ENCODE peak calls at places on chromosomes 7 and 10, in four cellular contexts. V, H, S and O are unnamed samples.

GRCh38 chr10:126957111-126957510 is 51.9 kb downstream of the DOCK1 start:
- DNase-seq in H (no peak), S (no peak), V (no peak), O (no peak)

GRCh38 chr10:62048919-62049636 is 147.6 kb downstream of the ARID5B start:
- DNase-seq in H (no peak), S (peak; percentile 48), V (peak; percentile 68), O (no peak)

GRCh38 chr10:8618834-8619233 is 564.3 kb downstream of the GATA3 start:
- DNase-seq in S (no peak), V (no peak), H (no peak), O (no peak)

GRCh38 chr7:157279973-157280841 is 56.6 kb upstream of the DNAJB6 start:
- DNase-seq in H (no peak), V (no peak), S (peak; percentile 19), O (no peak)

GRCh38 chr7:155803418-155804376 is 8.6 kb downstream of the SHH start:
- DNase-seq in H (no peak), S (no peak), V (peak; percentile 79), O (no peak)

GRCh38 chr10:86327954-86328705 is 38.5 kb downstream of the GRID1 start:
- DNase-seq in S (no peak), V (no peak), H (no peak), O (no peak)

GRCh38 chr10:124612611-124613498 is 131.3 kb downstream of the FAM53B start:
- DNase-seq in S (peak; percentile 69), V (peak; percentile 73), H (no peak), O (peak; percentile 13)

GRCh38 chr7:124489925-124490324 is 275.7 kb downstream of the GPR37 start:
- DNase-seq in V (no peak), S (no peak), H (no peak), O (no peak)

GRCh38 chr7:142307246-142307900 is 49.5 kb upstream of the PRSS58 start:
- DNase-seq in S (no peak), H (no peak), V (no peak), O (no peak)

GRCh38 chr7:105298439-105298894 is 90.3 kb downstream of the SRPK2 start:
- DNase-seq in H (no peak), V (no peak), S (no peak), O (no peak)

GRCh38 chr10:13890617-13891541 is 304.1 kb downstream of the PRPF18 start:
- DNase-seq in H (no peak), S (no peak), V (no peak), O (no peak)

GRCh38 chr7:28102778-28103177 is 77.8 kb downstream of the JAZF1 start:
- DNase-seq in V (no peak), H (no peak), S (no peak), O (peak; percentile 24)

GRCh38 chr10:34904191-34904590 is 89.1 kb upstream of the PARD3 start:
- DNase-seq in S (no peak), V (no peak), H (no peak), O (no peak)

GRCh38 chr10:8323443-8324054 is 269.1 kb downstream of the GATA3 start:
- DNase-seq in H (no peak), V (no peak), S (no peak), O (no peak)

GRCh38 chr7:34077168-34077567 is 171.8 kb downstream of the BMPER start:
- DNase-seq in H (no peak), V (no peak), S (no peak), O (no peak)

GRCh38 chr7:155230169-155230593 is 67.5 kb upstream of the INSIG1 start:
- DNase-seq in H (no peak), S (no peak), V (no peak), O (peak; percentile 96)

GRCh38 chr7:64429232-64429631 is 115.5 kb downstream of the ZNF736 start:
- DNase-seq in S (no peak), H (no peak), V (no peak), O (no peak)

GRCh38 chr7:73429218-73429617 is 4.4 kb upstream of the FZD9 start:
- DNase-seq in V (peak; percentile 81), S (peak; percentile 58), H (no peak), O (no peak)

GRCh38 chr10:114857922-114858629 is 36.5 kb downstream of the FHIP2A start:
- DNase-seq in V (no peak), S (no peak), H (no peak), O (no peak)

GRCh38 chr7:129078455-129078854 is 23.5 kb upstream of the TNPO3 start:
- DNase-seq in V (no peak), S (no peak), H (no peak), O (no peak)

GRCh38 chr10:116809528-116810500 is 39.5 kb upstream of the ENO4 start:
- DNase-seq in H (no peak), V (peak; percentile 81), S (peak; percentile 52), O (peak; percentile 31)

GRCh38 chr10:51302316-51302715 is 228.0 kb downstream of the PRKG1 start:
- DNase-seq in V (no peak), H (no peak), S (no peak), O (no peak)

GRCh38 chr10:51301644-51302043 is 227.4 kb downstream of the PRKG1 start:
- DNase-seq in V (no peak), H (no peak), S (no peak), O (no peak)

GRCh38 chr10:51297438-51297837 is 223.2 kb downstream of the PRKG1 start:
- DNase-seq in H (no peak), S (no peak), V (no peak), O (no peak)

GRCh38 chr10:51300617-51301350 is 226.5 kb downstream of the PRKG1 start:
- DNase-seq in H (no peak), V (no peak), S (no peak), O (no peak)
- TF ChIP-seq EGR1 in H (no peak), V (no peak), S (no peak), O (no peak)

GRCh38 chr7:43511029-43511428 is 71.9 kb upstream of the STK17A start:
- DNase-seq in S (no peak), V (no peak), H (no peak), O (no peak)
- TF ChIP-seq CTCF in S (peak; percentile 15), V (no peak), H (no peak), O (peak; percentile 21)

GRCh38 chr10:121709674-121710073 is 111.4 kb upstream of the FGFR2 start:
- DNase-seq in V (no peak), H (no peak), S (no peak), O (no peak)
- TF ChIP-seq EGR1 in V (no peak), H (no peak), S (no peak), O (no peak)

GRCh38 chr7:20310963-20311742 is 19.5 kb upstream of the ITGB8 start:
- DNase-seq in V (no peak), S (no peak), H (peak; percentile 61), O (peak; percentile 38)
- TF ChIP-seq CTCF in V (no peak), S (peak; percentile 61), H (peak; percentile 16), O (peak; percentile 60)